ENCODE peak calls at places on chromosome 22, in seven cellular contexts. B is K562, N is HCT116, Q is H1, K is GM12878, V is HepG2, Z is SK-N-SH. X is an unnamed sample.

GRCh38 chr22:40628354-40629042 is 8.0 kb downstream of the MRTFA start:
- DNase-seq in B (no peak), N (no peak), Q (no peak), K (peak), V (no peak), Z (no peak), X (no peak)

GRCh38 chr22:26547426-26547825 is 35.2 kb upstream of the TFIP11 start:
- DNase-seq in B (no peak), N (no peak), Q (no peak), K (no peak), V (no peak), Z (no peak), X (no peak)

GRCh38 chr22:43505423-43505822 is 93.6 kb downstream of the MPPED1 start:
- DNase-seq in B (no peak), N (no peak), Q (no peak), K (no peak), V (no peak), Z (no peak), X (no peak)

GRCh38 chr22:17198188-17199130 is 20.8 kb downstream of the ADA2 start:
- DNase-seq in B (peak), N (no peak), Q (peak), K (no peak), V (no peak), Z (no peak), X (peak)

GRCh38 chr22:22748297-22748743 is 103.9 kb downstream of the GGTLC2 start:
- DNase-seq in B (peak), N (no peak), Q (peak), K (no peak), V (peak), Z (peak), X (no peak)

GRCh38 chr22:21642584-21643448 is 714 bp downstream of the SDF2L1 start:
- DNase-seq in B (peak), N (no peak), Q (peak), K (no peak), V (peak), Z (peak), X (no peak)

GRCh38 chr22:28142361-28142801 is 223.3 kb upstream of the PITPNB start:
- DNase-seq in B (no peak), N (no peak), Q (no peak), K (no peak), V (peak), Z (no peak), X (no peak)

GRCh38 chr22:22940961-22941605 is 53.5 kb downstream of the IGLL5 start:
- DNase-seq in B (no peak), N (no peak), Q (peak), K (no peak), V (no peak), Z (no peak), X (no peak)

GRCh38 chr22:32020117-32020516 is 22.9 kb upstream of the SLC5A1 start:
- DNase-seq in B (no peak), N (peak), Q (no peak), K (no peak), V (peak), Z (no peak), X (no peak)

GRCh38 chr22:23014250-23014649 is 56.1 kb upstream of the GNAZ start:
- DNase-seq in B (no peak), N (no peak), Q (no peak), K (no peak), V (no peak), Z (no peak), X (no peak)

GRCh38 chr22:46457502-46458488 is 79.6 kb downstream of the CELSR1 start:
- DNase-seq in B (no peak), N (no peak), Q (no peak), K (no peak), V (no peak), Z (peak), X (no peak)

GRCh38 chr22:49230194-49230577 is 597.5 kb downstream of the BRD1 start:
- DNase-seq in B (peak), N (no peak), Q (peak), K (no peak), V (no peak), Z (no peak), X (peak)

GRCh38 chr22:35777335-35777975 is 59.8 kb downstream of the APOL5 start:
- DNase-seq in B (no peak), N (no peak), Q (no peak), K (no peak), V (no peak), Z (no peak), X (no peak)

GRCh38 chr22:36088292-36088691 is 59.7 kb upstream of the RBFOX2 start:
- DNase-seq in B (no peak), N (no peak), Q (no peak), K (no peak), V (no peak), Z (no peak), X (no peak)

GRCh38 chr22:21867528-21868266 is at the start of gene MAPK1:
- DNase-seq in B (peak), N (peak), Q (peak), K (peak), V (peak), Z (peak), X (peak)

GRCh38 chr22:21961886-21962654 is 9.4 kb upstream of the PPM1F start:
- DNase-seq in B (no peak), N (no peak), Q (no peak), K (no peak), V (no peak), Z (no peak), X (no peak)

GRCh38 chr22:22397292-22397870 is 111.2 kb downstream of the ZNF280B start:
- DNase-seq in B (peak), N (peak), Q (no peak), K (no peak), V (peak), Z (no peak), X (no peak)

GRCh38 chr22:35191412-35191811 is 65.9 kb upstream of the HMGXB4 start:
- DNase-seq in B (no peak), N (peak), Q (no peak), K (no peak), V (peak), Z (no peak), X (no peak)

GRCh38 chr22:30922151-30922611 is 46.4 kb downstream of the MORC2 start:
- DNase-seq in B (no peak), N (no peak), Q (no peak), K (peak), V (no peak), Z (peak), X (no peak)
- TF ChIP-seq YY1 in B (no peak), N (no peak), Q (no peak), K (no peak), V (no peak), Z (no peak), X (no peak)

GRCh38 chr22:38126928-38127668 is 16.6 kb upstream of the BAIAP2L2 start:
- DNase-seq in B (peak), N (no peak), Q (no peak), K (no peak), V (no peak), Z (no peak), X (no peak)
- H3K9ac ChIP-seq in B (peak), N (no peak), Q (no peak), K (no peak), V (no peak), Z (no peak), X (no peak)

GRCh38 chr22:50722048-50722701 is 15.8 kb upstream of the ACR start:
- DNase-seq in B (no peak), N (no peak), Q (no peak), K (no peak), V (no peak), Z (no peak), X (no peak)

GRCh38 chr22:50720301-50720845 is 17.6 kb upstream of the ACR start:
- DNase-seq in B (no peak), N (no peak), Q (no peak), K (no peak), V (no peak), Z (peak), X (no peak)

GRCh38 chr22:50722716-50723428 is 15.1 kb upstream of the ACR start:
- DNase-seq in B (no peak), N (no peak), Q (no peak), K (no peak), V (no peak), Z (no peak), X (no peak)

GRCh38 chr22:50719814-50720300 is 18.1 kb upstream of the ACR start:
- DNase-seq in B (no peak), N (no peak), Q (peak), K (no peak), V (no peak), Z (no peak), X (no peak)

DNA sequence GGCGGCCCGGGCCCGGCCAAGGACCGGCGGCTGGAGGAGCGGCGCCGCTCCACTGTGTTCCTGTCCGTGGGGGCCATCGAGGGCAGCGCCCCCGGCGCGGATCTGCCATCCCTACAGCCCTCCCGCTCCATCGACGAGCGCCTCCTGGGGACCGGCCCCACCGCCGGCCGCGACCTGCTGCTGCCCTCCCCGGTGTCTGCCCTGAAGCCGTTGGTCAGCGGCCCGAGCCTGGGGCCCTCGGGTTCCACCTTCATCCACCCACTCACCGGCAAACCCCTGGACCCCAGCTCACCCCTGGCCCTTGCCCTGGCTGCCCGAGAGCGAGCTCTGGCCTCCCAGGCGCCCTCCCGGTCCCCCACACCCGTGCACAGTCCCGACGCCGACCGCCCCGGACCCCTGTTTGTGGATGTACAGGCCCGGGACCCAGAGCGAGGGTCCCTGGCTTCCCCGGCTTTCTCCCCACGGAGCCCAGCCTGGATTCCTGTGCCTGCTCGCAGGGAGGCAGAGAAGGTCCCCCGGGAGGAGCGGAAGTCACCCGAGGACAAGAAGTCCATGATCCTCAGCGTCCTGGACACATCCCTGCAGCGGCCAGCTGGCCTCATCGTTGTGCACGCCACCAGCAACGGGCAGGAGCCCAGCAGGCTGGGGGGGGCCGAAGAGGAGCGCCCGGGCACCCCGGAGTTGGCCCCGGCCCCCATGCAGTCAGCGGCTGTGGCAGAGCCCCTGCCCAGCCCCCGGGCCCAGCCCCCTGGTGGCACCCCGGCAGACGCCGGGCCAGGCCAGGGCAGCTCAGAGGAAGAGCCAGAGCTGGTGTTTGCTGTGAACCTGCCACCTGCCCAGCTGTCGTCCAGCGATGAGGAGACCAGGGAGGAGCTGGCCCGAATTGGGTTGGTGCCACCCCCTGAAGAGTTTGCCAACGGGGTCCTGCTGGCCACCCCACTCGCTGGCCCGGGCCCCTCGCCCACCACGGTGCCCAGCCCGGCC is 16.9 kb upstream of the ACR start:
- DNase-seq in B (no peak), N (no peak), Q (no peak), K (no peak), V (no peak), Z (peak), X (no peak)
- TF ChIP-seq YY1 in B (no peak), N (no peak), Q (no peak), K (no peak), V (no peak), Z (no peak), X (no peak)

DNA sequence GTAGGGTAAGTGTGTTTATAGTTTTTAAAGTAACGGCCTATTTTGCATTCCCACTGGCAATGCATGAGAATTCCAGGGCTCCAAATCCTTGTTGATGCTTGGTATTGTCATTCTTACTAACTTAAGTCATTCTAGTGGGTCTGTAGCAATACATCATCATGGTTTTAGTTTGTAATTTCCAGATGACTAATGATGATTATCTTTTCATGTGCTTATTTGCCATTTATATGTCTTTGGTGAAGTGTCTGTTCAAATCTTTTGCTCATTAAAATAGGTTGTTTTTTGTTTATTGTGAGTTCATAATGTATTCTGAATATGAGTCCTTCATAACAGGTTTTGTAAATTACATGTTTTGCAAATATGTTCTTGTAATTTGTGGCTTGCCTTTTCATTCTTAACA is 31.2 kb downstream of the MTMR3 start:
- DNase-seq in B (no peak), N (no peak), Q (no peak), K (no peak), V (no peak), Z (peak), X (no peak)
- H3K9ac ChIP-seq in B (no peak), N (no peak), Q (no peak), K (no peak), V (no peak), Z (peak), X (no peak)

GRCh38 chr22:50488886-50489285 is 2.2 kb downstream of the MIOX start:
- DNase-seq in B (no peak), N (no peak), Q (peak), K (no peak), V (no peak), Z (no peak), X (no peak)
- TF ChIP-seq YY1 in B (no peak), N (no peak), Q (no peak), K (no peak), V (no peak), Z (no peak), X (no peak)

GRCh38 chr22:19527861-19528417 is 3.7 kb upstream of the CLDN5 start:
- DNase-seq in B (no peak), N (no peak), Q (no peak), K (no peak), V (no peak), Z (no peak), X (no peak)
- H3K9ac ChIP-seq in B (peak), N (no peak), Q (no peak), K (no peak), V (no peak), Z (no peak), X (no peak)

GRCh38 chr22:44648085-44648820 is 53.8 kb upstream of the PRR5 start:
- DNase-seq in B (no peak), N (no peak), Q (no peak), K (no peak), V (no peak), Z (peak), X (no peak)
- TF ChIP-seq YY1 in B (no peak), N (no peak), Q (no peak), K (no peak), V (no peak), Z (no peak), X (no peak)

GRCh38 chr22:39593931-39594285 is 23.4 kb downstream of the CACNA1I start:
- DNase-seq in B (no peak), N (no peak), Q (no peak), K (no peak), V (no peak), Z (no peak), X (no peak)

GRCh38 chr22:39594411-39594810 is 23.9 kb downstream of the CACNA1I start:
- DNase-seq in B (no peak), N (no peak), Q (no peak), K (no peak), V (no peak), Z (no peak), X (no peak)

GRCh38 chr22:39592104-39593060 is 21.8 kb downstream of the CACNA1I start:
- DNase-seq in B (no peak), N (peak), Q (no peak), K (no peak), V (no peak), Z (peak), X (no peak)

GRCh38 chr22:39595622-39596182 is 25.1 kb downstream of the CACNA1I start:
- DNase-seq in B (no peak), N (no peak), Q (no peak), K (no peak), V (no peak), Z (no peak), X (no peak)

DNA sequence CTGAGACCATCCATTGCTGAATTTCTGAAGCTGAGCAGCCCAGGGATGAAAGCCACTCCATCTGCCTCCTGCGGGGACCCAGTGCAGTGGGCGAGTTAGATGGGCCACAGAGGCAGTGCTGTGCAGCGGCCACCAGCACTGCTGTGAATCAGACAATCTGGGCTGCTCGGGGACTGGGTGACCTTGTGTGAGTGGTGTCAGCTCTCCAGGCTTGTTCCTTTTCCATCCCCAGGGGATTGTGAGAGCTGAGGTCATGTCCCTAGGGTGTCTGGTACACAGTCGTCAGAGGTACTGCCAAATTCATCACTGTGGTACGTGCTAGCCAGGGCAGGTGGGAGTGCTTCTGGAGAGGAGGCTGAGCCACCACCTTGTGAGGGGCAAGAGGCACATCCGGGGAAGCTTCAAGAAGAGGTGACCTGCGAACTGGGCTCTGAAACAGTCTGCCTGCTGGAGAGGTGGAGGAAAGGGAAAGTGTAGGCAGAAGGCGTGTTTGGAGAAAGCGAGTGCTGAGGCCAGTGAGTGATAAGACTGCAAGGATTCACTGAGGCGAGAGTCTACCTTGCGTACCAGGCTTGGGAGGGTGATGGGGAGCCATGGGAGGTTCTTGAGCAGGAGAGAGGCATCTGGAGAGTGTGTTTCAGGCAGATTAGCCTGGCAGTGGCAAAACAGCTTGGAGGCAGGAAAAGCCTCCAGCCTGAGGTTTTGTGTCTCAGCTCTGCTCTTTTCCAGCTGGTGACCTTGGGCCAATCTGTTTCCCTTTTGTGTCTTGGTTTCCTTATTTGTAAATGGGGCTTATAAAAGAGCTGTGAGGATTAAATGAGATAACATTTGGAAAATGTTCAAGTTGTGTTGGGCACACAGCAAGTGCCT is 22.7 kb downstream of the CACNA1I start:
- DNase-seq in B (no peak), N (no peak), Q (no peak), K (no peak), V (no peak), Z (no peak), X (no peak)
- H3K9ac ChIP-seq in B (no peak), N (peak), Q (no peak), K (no peak), V (no peak), Z (no peak), X (no peak)